ENCODE peak calls at places on chromosomes 2 and 18, in ten cellular contexts. K is stomach, P is adrenal gland, Y is tibial nerve, V is A549, L is IMR-90, N is heart left ventricle, G is HepG2, U is upper lobe of left lung, M is esophagus squamous epithelium. S is an unnamed sample.

GRCh38 chr18:68642003-68642402 is 72.9 kb downstream of the TMX3 start:
- DNase-seq in V (no peak), L (no peak), P (no peak), U (no peak), Y (no peak), N (no peak), M (no peak), K (no peak), G (no peak), S (no peak)

GRCh38 chr2:53252115-53252514 is 515.5 kb upstream of the CHAC2 start:
- DNase-seq in K (no peak), M (no peak), P (no peak), V (no peak), L (peak; percentile 27), N (no peak), G (no peak), Y (no peak), U (no peak), S (no peak)

GRCh38 chr2:240703417-240704341 is 12.0 kb downstream of the AQP12A start:
- DNase-seq in N (no peak), K (peak; percentile 47), U (peak; percentile 57), L (no peak), V (no peak), M (no peak), G (no peak), Y (no peak), P (no peak), S (no peak)

GRCh38 chr2:94990956-94991355 is 34.6 kb upstream of the MAL start:
- DNase-seq in L (no peak), Y (no peak), G (no peak), U (no peak), N (no peak), K (no peak), M (no peak), P (no peak), V (no peak), S (peak; percentile 40)

GRCh38 chr2:112686348-112687217 is 34.2 kb upstream of the NT5DC4 start:
- DNase-seq in V (no peak), P (no peak), M (no peak), U (no peak), Y (no peak), K (no peak), L (no peak), G (no peak), N (no peak), S (no peak)

GRCh38 chr2:67927489-67927888 is 135.3 kb downstream of the C1D start:
- DNase-seq in P (no peak), U (no peak), N (no peak), M (no peak), Y (no peak), K (no peak), L (no peak), G (no peak), V (no peak), S (no peak)

GRCh38 chr2:144943986-144944385 is 424.1 kb upstream of the ZEB2 start:
- DNase-seq in L (peak; percentile 49), U (no peak), K (no peak), G (no peak), N (no peak), M (no peak), V (peak; percentile 41), P (no peak), Y (no peak), S (no peak)

GRCh38 chr2:29310665-29311348 is 195.6 kb downstream of the CLIP4 start:
- DNase-seq in K (no peak), Y (no peak), U (no peak), L (no peak), P (no peak), N (no peak), V (no peak), M (no peak), G (no peak), S (no peak)

GRCh38 chr2:203740741-203741363 is 34.4 kb downstream of the CD28 start:
- DNase-seq in N (no peak), L (peak; percentile 51), P (no peak), U (no peak), V (no peak), Y (no peak), M (no peak), K (no peak), G (no peak), S (no peak)

GRCh38 chr2:24824966-24825882 is 32.0 kb downstream of the CENPO start:
- DNase-seq in Y (no peak), P (peak; percentile 11), N (no peak), K (peak; percentile 24), U (no peak), G (no peak), V (peak; percentile 60), M (no peak), L (no peak), S (no peak)

GRCh38 chr2:31469648-31470047 is 55.1 kb upstream of the XDH start:
- DNase-seq in M (no peak), Y (no peak), G (no peak), K (no peak), V (no peak), N (no peak), P (no peak), L (no peak), U (no peak), S (no peak)

GRCh38 chr2:16584094-16584493 is 81.5 kb downstream of the CYRIA start:
- DNase-seq in G (no peak), Y (no peak), L (no peak), M (no peak), P (no peak), N (no peak), K (no peak), U (no peak), V (no peak), S (no peak)
- TF ChIP-seq CTCF in G (no peak), Y (no peak), L (no peak), M (no peak), P (no peak), N (no peak), K (no peak), U (no peak), V (no peak), S (no peak)

GRCh38 chr18:63199743-63200241 is 119.8 kb downstream of the BCL2 start:
- DNase-seq in Y (no peak), G (no peak), M (no peak), N (no peak), V (no peak), P (no peak), L (no peak), U (no peak), K (no peak), S (no peak)
- TF ChIP-seq POLR2A in Y (no peak), G (no peak), M (no peak), N (no peak), V (no peak), P (no peak), L (no peak), U (no peak), K (no peak), S (no peak)

DNA sequence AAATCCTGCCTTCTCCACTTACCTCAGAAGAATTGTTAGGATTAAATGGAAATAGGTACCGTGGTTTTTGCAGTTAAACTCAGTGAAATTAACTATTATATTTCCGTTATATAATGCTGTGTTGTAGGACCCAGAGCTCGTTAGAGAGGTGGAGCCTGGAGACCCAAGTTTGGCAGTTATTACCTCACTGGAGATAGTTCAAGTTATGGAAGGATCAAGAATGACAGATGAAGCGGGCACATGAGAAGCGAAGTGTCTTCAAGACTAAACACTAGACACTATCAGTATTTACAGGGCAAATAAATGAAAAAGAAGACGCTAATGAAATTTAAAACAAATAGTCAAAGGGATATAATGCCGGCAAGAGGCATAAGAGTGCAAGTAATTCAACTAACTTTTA is 861 bp downstream of the CWC22 start:
- DNase-seq in K (no peak), G (no peak), Y (no peak), U (no peak), V (no peak), N (no peak), M (no peak), L (no peak), P (no peak), S (no peak)
- TF ChIP-seq CTCF in K (no peak), G (no peak), Y (no peak), U (no peak), V (no peak), N (no peak), M (no peak), L (no peak), P (no peak), S (no peak)

GRCh38 chr2:98472132-98472650 is 27.5 kb downstream of the INPP4A start:
- DNase-seq in Y (no peak), G (no peak), N (no peak), K (peak; percentile 17), P (peak; percentile 13), V (no peak), L (no peak), U (no peak), M (no peak), S (no peak)

GRCh38 chr2:98470851-98471255 is 26.2 kb downstream of the INPP4A start:
- DNase-seq in Y (no peak), U (no peak), G (no peak), V (no peak), N (no peak), K (no peak), L (no peak), P (no peak), M (no peak), S (no peak)

GRCh38 chr2:98472961-98473746 is 28.5 kb downstream of the INPP4A start:
- DNase-seq in G (no peak), U (no peak), N (no peak), K (no peak), P (no peak), M (no peak), L (no peak), V (no peak), Y (no peak), S (no peak)

GRCh38 chr2:98469862-98470544 is 25.3 kb downstream of the INPP4A start:
- DNase-seq in G (no peak), L (no peak), V (no peak), P (no peak), U (peak; percentile 68), N (no peak), K (no peak), Y (no peak), M (no peak), S (no peak)

DNA sequence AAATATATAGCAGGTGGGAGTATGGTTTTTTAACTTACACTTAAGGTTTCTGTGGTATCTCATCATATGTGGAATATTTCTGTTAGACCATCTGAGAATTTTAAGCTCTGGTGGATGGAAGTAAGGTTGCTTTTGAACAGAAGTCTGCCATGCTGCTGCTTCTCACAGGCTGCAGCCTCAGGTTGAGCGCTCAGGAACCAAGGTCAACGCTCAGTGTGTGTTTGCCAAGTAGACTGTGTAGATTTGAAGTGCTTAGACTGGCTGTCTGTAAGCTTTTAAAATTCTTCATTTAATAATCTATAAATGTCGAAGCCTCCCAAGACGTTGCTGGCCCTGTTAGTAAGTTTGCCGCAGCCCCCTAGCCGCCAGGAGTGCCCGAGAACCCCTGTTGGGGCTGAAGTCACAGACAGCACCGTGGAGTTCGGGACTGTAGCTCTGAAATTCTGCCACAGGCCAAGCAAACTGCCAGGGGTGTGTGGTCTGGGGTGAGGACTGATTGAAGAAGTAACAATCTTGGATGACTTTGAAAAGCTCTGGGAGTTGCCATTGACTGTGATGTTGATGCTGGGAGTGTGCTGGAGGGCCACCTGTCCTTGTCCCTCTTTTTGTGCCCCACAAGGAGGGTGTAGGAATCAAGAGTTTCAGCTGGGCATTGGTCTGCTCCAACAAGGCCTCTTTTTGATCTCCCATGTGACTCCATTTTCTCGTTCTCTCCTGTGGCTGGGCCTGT is 26.9 kb downstream of the INPP4A start:
- DNase-seq in K (peak; percentile 15), P (peak; percentile 65), G (no peak), U (no peak), V (no peak), Y (no peak), L (no peak), M (no peak), N (no peak), S (no peak)
- TF ChIP-seq POLR2A in K (no peak), P (no peak), G (no peak), U (no peak), V (no peak), Y (no peak), L (no peak), M (no peak), N (no peak), S (no peak)

S was measured in lower leg skin.